ENCODE peak calls at places on chromosome 16, in four cellular contexts. One of them, this sample, is unnamed.
A peak's percentile ranks its signal among the peaks of the same experiment; 100 is the strongest.

GRCh38 chr16:8655184-8655717 is 19.2 kb upstream of the ABAT start:
- DNase-seq in stimulated activated CD4-positive, alpha-beta T cell treated with anti-CD3 and anti-CD28 coated beads, Interleukin-15, amount 100 ng/mL, for 48 hours: peak; percentile 46
- DNase-seq in kidney glomerular epithelial cell: no peak
- DNase-seq in activated T-cell treated with anti-CD3 and anti-CD28 coated beads, Interleukin-2, amount 50 U/mL, for 72 hours: peak; percentile 70
- DNase-seq in this sample: peak; percentile 31

GRCh38 chr16:81492307-81492706 is 47.7 kb downstream of the CMIP start:
- DNase-seq in stimulated activated CD4-positive, alpha-beta T cell treated with anti-CD3 and anti-CD28 coated beads, Interleukin-15, amount 100 ng/mL, for 48 hours: no peak
- DNase-seq in kidney glomerular epithelial cell: no peak
- DNase-seq in activated T-cell treated with anti-CD3 and anti-CD28 coated beads, Interleukin-2, amount 50 U/mL, for 72 hours: no peak
- DNase-seq in this sample: no peak

GRCh38 chr16:90040152-90041023 is 21.1 kb upstream of the DBNDD1 start:
- DNase-seq in stimulated activated CD4-positive, alpha-beta T cell treated with anti-CD3 and anti-CD28 coated beads, Interleukin-15, amount 100 ng/mL, for 48 hours: no peak
- DNase-seq in kidney glomerular epithelial cell: no peak
- DNase-seq in activated T-cell treated with anti-CD3 and anti-CD28 coated beads, Interleukin-2, amount 50 U/mL, for 72 hours: no peak
- DNase-seq in this sample: no peak

GRCh38 chr16:86382067-86382773 is 128.1 kb upstream of the FOXF1 start:
- DNase-seq in stimulated activated CD4-positive, alpha-beta T cell treated with anti-CD3 and anti-CD28 coated beads, Interleukin-15, amount 100 ng/mL, for 48 hours: no peak
- DNase-seq in kidney glomerular epithelial cell: no peak
- DNase-seq in activated T-cell treated with anti-CD3 and anti-CD28 coated beads, Interleukin-2, amount 50 U/mL, for 72 hours: no peak
- DNase-seq in this sample: no peak

GRCh38 chr16:14489460-14489859 is 140.6 kb downstream of the PARN start:
- DNase-seq in stimulated activated CD4-positive, alpha-beta T cell treated with anti-CD3 and anti-CD28 coated beads, Interleukin-15, amount 100 ng/mL, for 48 hours: no peak
- DNase-seq in kidney glomerular epithelial cell: peak; percentile 30
- DNase-seq in activated T-cell treated with anti-CD3 and anti-CD28 coated beads, Interleukin-2, amount 50 U/mL, for 72 hours: no peak
- DNase-seq in this sample: no peak

GRCh38 chr16:25692734-25693508 is 1.2 kb downstream of the HS3ST4 start:
- DNase-seq in stimulated activated CD4-positive, alpha-beta T cell treated with anti-CD3 and anti-CD28 coated beads, Interleukin-15, amount 100 ng/mL, for 48 hours: no peak
- DNase-seq in kidney glomerular epithelial cell: no peak
- DNase-seq in activated T-cell treated with anti-CD3 and anti-CD28 coated beads, Interleukin-2, amount 50 U/mL, for 72 hours: no peak
- DNase-seq in this sample: no peak

GRCh38 chr16:1631931-1632637 is 19.9 kb downstream of the CRAMP1 start:
- DNase-seq in stimulated activated CD4-positive, alpha-beta T cell treated with anti-CD3 and anti-CD28 coated beads, Interleukin-15, amount 100 ng/mL, for 48 hours: no peak
- DNase-seq in kidney glomerular epithelial cell: no peak
- DNase-seq in activated T-cell treated with anti-CD3 and anti-CD28 coated beads, Interleukin-2, amount 50 U/mL, for 72 hours: no peak
- DNase-seq in this sample: no peak

GRCh38 chr16:19179890-19180490 is 11.9 kb downstream of the SYT17 start:
- DNase-seq in stimulated activated CD4-positive, alpha-beta T cell treated with anti-CD3 and anti-CD28 coated beads, Interleukin-15, amount 100 ng/mL, for 48 hours: peak; percentile 29
- DNase-seq in kidney glomerular epithelial cell: peak; percentile 31
- DNase-seq in activated T-cell treated with anti-CD3 and anti-CD28 coated beads, Interleukin-2, amount 50 U/mL, for 72 hours: peak; percentile 41
- DNase-seq in this sample: no peak

GRCh38 chr16:53257001-53257400 is 177.3 kb upstream of the RBL2 start:
- DNase-seq in stimulated activated CD4-positive, alpha-beta T cell treated with anti-CD3 and anti-CD28 coated beads, Interleukin-15, amount 100 ng/mL, for 48 hours: no peak
- DNase-seq in kidney glomerular epithelial cell: peak; percentile 52
- DNase-seq in activated T-cell treated with anti-CD3 and anti-CD28 coated beads, Interleukin-2, amount 50 U/mL, for 72 hours: no peak
- DNase-seq in this sample: no peak

This sample was measured in GM12878.